ENCODE peak calls at places on chromosomes 12 and 14, in five cellular contexts. M is naive thymus-derived CD4-positive, alpha-beta T cell; H is anterior cingulate cortex; L is HCEC 1CT; T is OCI-LY7. V is an unnamed sample.

GRCh38 chr12:92943482-92944250 is 14.6 kb upstream of the EEA1 start:
- DNase-seq in M (no peak), H (no peak), L (peak; percentile 61), T (peak; percentile 21), V (no peak)

GRCh38 chr12:28024231-28024995 is 51.9 kb upstream of the PTHLH start:
- DNase-seq in M (no peak), H (no peak), L (peak; percentile 74), T (no peak), V (no peak)

GRCh38 chr14:92946847-92947545 is 24.0 kb downstream of the CHGA start:
- DNase-seq in M (no peak), H (no peak), L (no peak), T (no peak), V (no peak)

GRCh38 chr14:25121342-25122129 is 71.6 kb upstream of the STXBP6 start:
- DNase-seq in M (no peak), H (no peak), L (peak; percentile 96), T (no peak), V (no peak)

GRCh38 chr12:6056406-6057211 is 67.9 kb downstream of the VWF start:
- DNase-seq in M (peak; percentile 37), H (no peak), L (no peak), T (peak; percentile 52), V (no peak)

GRCh38 chr14:74326369-74327152 is 21.7 kb upstream of the VRTN start:
- DNase-seq in M (no peak), H (no peak), L (no peak), T (no peak), V (no peak)

GRCh38 chr14:29892327-29892726 is 35.3 kb downstream of the PRKD1 start:
- DNase-seq in M (no peak), H (no peak), L (no peak), T (no peak), V (no peak)

GRCh38 chr12:90909069-90909676 is 45.8 kb downstream of the CCER1 start:
- DNase-seq in M (no peak), H (peak; percentile 1), L (peak; percentile 61), T (peak; percentile 11), V (no peak)

GRCh38 chr14:34592623-34593022 is 37.3 kb downstream of the SNX6 start:
- DNase-seq in M (no peak), H (no peak), L (no peak), T (no peak), V (no peak)

GRCh38 chr12:106234513-106234912 is 13.3 kb downstream of the CKAP4 start:
- DNase-seq in M (no peak), H (no peak), L (no peak), T (no peak), V (no peak)

GRCh38 chr14:91410781-91411536 is 6.7 kb downstream of the CCDC88C start:
- DNase-seq in M (no peak), H (no peak), L (no peak), T (peak; percentile 61), V (no peak)

GRCh38 chr12:132724506-132725220 is 14.0 kb downstream of the PGAM5 start:
- DNase-seq in M (no peak), H (no peak), L (no peak), T (no peak), V (no peak)

GRCh38 chr12:2895511-2895910 is 4.8 kb downstream of the TULP3 start:
- DNase-seq in M (no peak), H (no peak), L (no peak), T (no peak), V (no peak)

GRCh38 chr12:122123051-122123760 is 44.6 kb downstream of the MLXIP start:
- DNase-seq in M (peak; percentile 68), H (peak; percentile 43), L (peak; percentile 57), T (peak; percentile 78), V (peak; percentile 82)

GRCh38 chr14:72081139-72081538 is 148.9 kb downstream of the RGS6 start:
- DNase-seq in M (no peak), H (no peak), L (no peak), T (no peak), V (no peak)

GRCh38 chr14:90062852-90063539 is 1.2 kb downstream of the KCNK13 start:
- DNase-seq in M (no peak), H (no peak), L (no peak), T (no peak), V (no peak)

GRCh38 chr12:2551097-2551496 is 243.7 kb upstream of the FKBP4 start:
- DNase-seq in M (no peak), H (no peak), L (no peak), T (no peak), V (no peak)

GRCh38 chr14:75205586-75205985 is 29.2 kb upstream of the TMED10 start:
- DNase-seq in M (no peak), H (no peak), L (peak; percentile 77), T (no peak), V (no peak)